ENCODE peak calls at places on chromosomes 7 and 10, in eight cellular contexts. One of them, this sample, is unnamed.

GRCh38 chr7:131159961-131160361 is 167.7 kb upstream of the MKLN1 start:
- DNase-seq in neural progenitor cell: no peak
- DNase-seq in fibroblast of lung: peak; percentile 66
- DNase-seq in RWPE1: no peak
- DNase-seq in A673: no peak
- DNase-seq in CD4-positive, alpha-beta T cell: no peak
- DNase-seq in tibial artery: no peak
- DNase-seq in HCT116: no peak
- DNase-seq in this sample: no peak

GRCh38 chr10:79454259-79454658 is 8.8 kb upstream of the ZCCHC24 start:
- DNase-seq in tibial artery: peak; percentile 62
- DNase-seq in neural progenitor cell: no peak
- DNase-seq in RWPE1: peak; percentile 82
- DNase-seq in fibroblast of lung: peak; percentile 94
- DNase-seq in A673: no peak
- DNase-seq in HCT116: no peak
- DNase-seq in CD4-positive, alpha-beta T cell: no peak
- DNase-seq in this sample: peak; percentile 40

GRCh38 chr7:10723832-10724231 is 249.8 kb upstream of the PHF14 start:
- DNase-seq in HCT116: no peak
- DNase-seq in A673: no peak
- DNase-seq in tibial artery: no peak
- DNase-seq in CD4-positive, alpha-beta T cell: no peak
- DNase-seq in neural progenitor cell: no peak
- DNase-seq in RWPE1: no peak
- DNase-seq in fibroblast of lung: no peak
- DNase-seq in this sample: no peak

GRCh38 chr7:66016131-66016461 is 34.1 kb upstream of the GUSB start:
- DNase-seq in CD4-positive, alpha-beta T cell: no peak
- DNase-seq in neural progenitor cell: no peak
- DNase-seq in RWPE1: peak; percentile 49
- DNase-seq in fibroblast of lung: no peak
- DNase-seq in HCT116: no peak
- DNase-seq in A673: no peak
- DNase-seq in tibial artery: no peak
- DNase-seq in this sample: peak; percentile 12

GRCh38 chr10:43287056-43288007 is 20.5 kb upstream of the RASGEF1A start:
- DNase-seq in neural progenitor cell: no peak
- DNase-seq in CD4-positive, alpha-beta T cell: peak; percentile 39
- DNase-seq in RWPE1: peak; percentile 79
- DNase-seq in tibial artery: no peak
- DNase-seq in HCT116: peak; percentile 66
- DNase-seq in fibroblast of lung: no peak
- DNase-seq in A673: no peak
- DNase-seq in this sample: peak; percentile 67

GRCh38 chr7:99562832-99563231 is 4.4 kb downstream of the ZNF655 start:
- DNase-seq in tibial artery: no peak
- DNase-seq in A673: peak; percentile 74
- DNase-seq in RWPE1: peak; percentile 98
- DNase-seq in HCT116: peak; percentile 96
- DNase-seq in fibroblast of lung: peak; percentile 98
- DNase-seq in CD4-positive, alpha-beta T cell: peak; percentile 20
- DNase-seq in neural progenitor cell: no peak
- DNase-seq in this sample: peak; percentile 88

GRCh38 chr10:124211921-124212320 is 118.5 kb upstream of the CHST15 start:
- DNase-seq in neural progenitor cell: no peak
- DNase-seq in tibial artery: no peak
- DNase-seq in fibroblast of lung: peak; percentile 30
- DNase-seq in RWPE1: no peak
- DNase-seq in HCT116: no peak
- DNase-seq in CD4-positive, alpha-beta T cell: no peak
- DNase-seq in A673: no peak
- DNase-seq in this sample: peak; percentile 46

GRCh38 chr10:77383861-77384553 is 253.6 kb downstream of the KCNMA1 start:
- DNase-seq in A673: no peak
- DNase-seq in HCT116: no peak
- DNase-seq in fibroblast of lung: no peak
- DNase-seq in neural progenitor cell: peak; percentile 53
- DNase-seq in RWPE1: no peak
- DNase-seq in CD4-positive, alpha-beta T cell: no peak
- DNase-seq in tibial artery: peak; percentile 55
- DNase-seq in this sample: no peak

GRCh38 chr7:134502463-134502862 is 24.9 kb upstream of the AKR1B10 start:
- DNase-seq in CD4-positive, alpha-beta T cell: no peak
- DNase-seq in fibroblast of lung: peak; percentile 84
- DNase-seq in HCT116: no peak
- DNase-seq in RWPE1: no peak
- DNase-seq in neural progenitor cell: no peak
- DNase-seq in tibial artery: peak; percentile 84
- DNase-seq in A673: no peak
- DNase-seq in this sample: no peak

GRCh38 chr7:128148676-128149075 is 92.4 kb upstream of the LEP start:
- DNase-seq in fibroblast of lung: no peak
- DNase-seq in neural progenitor cell: no peak
- DNase-seq in HCT116: no peak
- DNase-seq in A673: no peak
- DNase-seq in tibial artery: no peak
- DNase-seq in CD4-positive, alpha-beta T cell: no peak
- DNase-seq in RWPE1: no peak
- DNase-seq in this sample: no peak

GRCh38 chr7:24125765-24126164 is 158.2 kb upstream of the NPY start:
- DNase-seq in CD4-positive, alpha-beta T cell: no peak
- DNase-seq in A673: no peak
- DNase-seq in tibial artery: no peak
- DNase-seq in RWPE1: no peak
- DNase-seq in fibroblast of lung: no peak
- DNase-seq in neural progenitor cell: no peak
- DNase-seq in HCT116: no peak
- DNase-seq in this sample: no peak

GRCh38 chr7:55497521-55497920 is 74.8 kb downstream of the VOPP1 start:
- DNase-seq in tibial artery: no peak
- DNase-seq in neural progenitor cell: no peak
- DNase-seq in fibroblast of lung: no peak
- DNase-seq in RWPE1: no peak
- DNase-seq in CD4-positive, alpha-beta T cell: no peak
- DNase-seq in HCT116: no peak
- DNase-seq in A673: no peak
- DNase-seq in this sample: no peak

GRCh38 chr10:86506062-86506461 is 15.5 kb downstream of the WAPL start:
- DNase-seq in HCT116: no peak
- DNase-seq in fibroblast of lung: no peak
- DNase-seq in tibial artery: no peak
- DNase-seq in neural progenitor cell: no peak
- DNase-seq in A673: no peak
- DNase-seq in RWPE1: no peak
- DNase-seq in CD4-positive, alpha-beta T cell: no peak
- DNase-seq in this sample: no peak

GRCh38 chr10:113162960-113163359 is 212.9 kb downstream of the TCF7L2 start:
- DNase-seq in tibial artery: peak; percentile 59
- DNase-seq in neural progenitor cell: no peak
- DNase-seq in RWPE1: no peak
- DNase-seq in HCT116: no peak
- DNase-seq in CD4-positive, alpha-beta T cell: no peak
- DNase-seq in A673: no peak
- DNase-seq in fibroblast of lung: no peak
- DNase-seq in this sample: no peak

GRCh38 chr10:89369142-89370105 is 8.4 kb upstream of the IFIT1B start:
- DNase-seq in fibroblast of lung: peak; percentile 75
- DNase-seq in CD4-positive, alpha-beta T cell: no peak
- DNase-seq in neural progenitor cell: peak; percentile 29
- DNase-seq in HCT116: no peak
- DNase-seq in RWPE1: peak; percentile 49
- DNase-seq in A673: peak; percentile 62
- DNase-seq in tibial artery: no peak
- DNase-seq in this sample: no peak

GRCh38 chr10:127153166-127153565 is 43.2 kb downstream of the INSYN2A start:
- DNase-seq in A673: no peak
- DNase-seq in CD4-positive, alpha-beta T cell: no peak
- DNase-seq in fibroblast of lung: peak; percentile 85
- DNase-seq in RWPE1: no peak
- DNase-seq in tibial artery: no peak
- DNase-seq in HCT116: no peak
- DNase-seq in neural progenitor cell: no peak
- DNase-seq in this sample: no peak

GRCh38 chr7:2510909-2511768 is 8.4 kb upstream of the LFNG start:
- DNase-seq in neural progenitor cell: peak; percentile 47
- DNase-seq in HCT116: no peak
- DNase-seq in RWPE1: no peak
- DNase-seq in CD4-positive, alpha-beta T cell: peak; percentile 55
- DNase-seq in A673: no peak
- DNase-seq in tibial artery: no peak
- DNase-seq in fibroblast of lung: no peak
- DNase-seq in this sample: no peak

GRCh38 chr7:2513702-2514101 is 5.9 kb upstream of the LFNG start:
- DNase-seq in RWPE1: no peak
- DNase-seq in CD4-positive, alpha-beta T cell: no peak
- DNase-seq in A673: no peak
- DNase-seq in HCT116: no peak
- DNase-seq in tibial artery: no peak
- DNase-seq in fibroblast of lung: no peak
- DNase-seq in neural progenitor cell: no peak
- DNase-seq in this sample: no peak

GRCh38 chr7:2511769-2512168 is 7.8 kb upstream of the LFNG start:
- DNase-seq in neural progenitor cell: no peak
- DNase-seq in A673: no peak
- DNase-seq in HCT116: no peak
- DNase-seq in fibroblast of lung: no peak
- DNase-seq in tibial artery: no peak
- DNase-seq in CD4-positive, alpha-beta T cell: no peak
- DNase-seq in RWPE1: no peak
- DNase-seq in this sample: no peak

GRCh38 chr7:2512713-2513112 is 6.9 kb upstream of the LFNG start:
- DNase-seq in fibroblast of lung: no peak
- DNase-seq in neural progenitor cell: no peak
- DNase-seq in tibial artery: no peak
- DNase-seq in RWPE1: no peak
- DNase-seq in HCT116: no peak
- DNase-seq in A673: no peak
- DNase-seq in CD4-positive, alpha-beta T cell: no peak
- DNase-seq in this sample: no peak

GRCh38 chr7:2512179-2512644 is 7.4 kb upstream of the LFNG start:
- DNase-seq in A673: no peak
- DNase-seq in tibial artery: no peak
- DNase-seq in CD4-positive, alpha-beta T cell: no peak
- DNase-seq in RWPE1: no peak
- DNase-seq in HCT116: no peak
- DNase-seq in fibroblast of lung: no peak
- DNase-seq in neural progenitor cell: no peak
- DNase-seq in this sample: no peak
- H3K27ac ChIP-seq in A673: no peak overlapping the region
- H3K27ac ChIP-seq in tibial artery: no peak overlapping the region
- H3K27ac ChIP-seq in CD4-positive, alpha-beta T cell: peak overlapping the region; percentile 97
- H3K27ac ChIP-seq in RWPE1: peak overlapping the region; percentile 87
- H3K27ac ChIP-seq in HCT116: no peak overlapping the region
- H3K27ac ChIP-seq in fibroblast of lung: no peak overlapping the region
- H3K27ac ChIP-seq in neural progenitor cell: no peak overlapping the region
- H3K27ac ChIP-seq in this sample: no peak overlapping the region

GRCh38 chr7:92681633-92682032 is 91.4 kb upstream of the FAM133B start:
- DNase-seq in fibroblast of lung: no peak
- DNase-seq in HCT116: no peak
- DNase-seq in CD4-positive, alpha-beta T cell: no peak
- DNase-seq in neural progenitor cell: no peak
- DNase-seq in RWPE1: no peak
- DNase-seq in A673: no peak
- DNase-seq in tibial artery: no peak
- DNase-seq in this sample: no peak
- H3K27ac ChIP-seq in fibroblast of lung: no peak overlapping the region
- H3K27ac ChIP-seq in HCT116: no peak overlapping the region
- H3K27ac ChIP-seq in CD4-positive, alpha-beta T cell: no peak overlapping the region
- H3K27ac ChIP-seq in neural progenitor cell: no peak overlapping the region
- H3K27ac ChIP-seq in RWPE1: no peak overlapping the region
- H3K27ac ChIP-seq in A673: no peak overlapping the region
- H3K27ac ChIP-seq in tibial artery: no peak overlapping the region
- H3K27ac ChIP-seq in this sample: no peak overlapping the region

DNA sequence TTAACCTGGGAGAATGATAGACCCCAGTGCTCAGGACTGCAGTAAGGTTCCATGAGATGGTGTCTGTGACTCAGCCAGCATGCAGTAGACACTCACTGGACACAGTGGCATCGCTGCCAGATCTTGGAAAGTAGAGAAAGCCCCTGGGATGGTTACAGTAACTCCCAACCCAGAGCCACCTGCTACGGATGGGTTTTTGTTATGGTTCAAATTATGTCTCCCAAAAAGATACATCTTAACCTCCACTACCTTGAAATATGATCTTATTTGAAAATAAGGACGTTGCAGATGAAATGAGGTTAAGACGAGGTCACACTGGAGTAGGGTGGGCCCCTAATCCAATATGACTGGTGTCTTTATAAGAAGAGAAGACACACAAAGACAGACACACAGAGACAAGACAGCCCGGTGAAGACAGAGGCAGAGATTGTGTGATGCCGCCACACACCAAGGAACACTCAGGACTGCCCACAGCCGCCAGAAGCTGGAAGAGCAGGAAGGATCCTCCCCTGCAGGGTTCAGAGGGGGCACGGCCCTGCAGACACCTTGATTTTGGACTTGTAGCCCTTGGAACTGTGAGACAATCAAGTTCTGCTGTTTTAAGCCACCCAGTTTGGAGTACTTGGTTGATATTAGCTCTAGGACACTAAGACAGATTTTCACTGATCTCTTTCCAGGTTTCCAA is 72.2 kb upstream of the NANOS1 start:
- DNase-seq in neural progenitor cell: no peak
- DNase-seq in HCT116: no peak
- DNase-seq in A673: no peak
- DNase-seq in tibial artery: no peak
- DNase-seq in CD4-positive, alpha-beta T cell: no peak
- DNase-seq in RWPE1: no peak
- DNase-seq in fibroblast of lung: no peak
- DNase-seq in this sample: no peak
- H3K27ac ChIP-seq in neural progenitor cell: no peak overlapping the region
- H3K27ac ChIP-seq in HCT116: no peak overlapping the region
- H3K27ac ChIP-seq in A673: no peak overlapping the region
- H3K27ac ChIP-seq in tibial artery: no peak overlapping the region
- H3K27ac ChIP-seq in CD4-positive, alpha-beta T cell: no peak overlapping the region
- H3K27ac ChIP-seq in RWPE1: no peak overlapping the region
- H3K27ac ChIP-seq in fibroblast of lung: no peak overlapping the region
- H3K27ac ChIP-seq in this sample: no peak overlapping the region

DNA sequence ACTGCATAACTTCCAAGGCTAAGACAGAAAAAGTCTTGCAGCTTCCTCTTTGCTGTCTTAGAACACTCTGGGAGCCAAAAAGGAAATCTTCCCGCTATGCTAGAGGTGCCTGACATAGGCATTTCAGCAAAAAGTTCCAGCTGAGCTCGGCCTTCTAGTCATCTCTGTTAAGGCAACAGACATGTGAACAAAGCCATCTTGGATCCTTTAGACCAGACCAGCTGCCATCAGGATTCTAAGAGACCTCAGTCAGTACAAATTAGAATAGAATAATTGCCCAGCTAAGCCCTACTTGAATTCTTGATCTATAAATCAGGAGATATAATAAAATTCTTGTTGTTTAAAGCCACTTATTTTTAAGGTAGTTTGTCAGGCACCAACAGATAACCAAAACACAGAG is 16.3 kb upstream of the COL1A2 start:
- DNase-seq in A673: no peak
- DNase-seq in HCT116: no peak
- DNase-seq in fibroblast of lung: no peak
- DNase-seq in neural progenitor cell: no peak
- DNase-seq in RWPE1: no peak
- DNase-seq in tibial artery: no peak
- DNase-seq in CD4-positive, alpha-beta T cell: no peak
- DNase-seq in this sample: no peak
- H3K27ac ChIP-seq in A673: no peak overlapping the region
- H3K27ac ChIP-seq in HCT116: no peak overlapping the region
- H3K27ac ChIP-seq in fibroblast of lung: no peak overlapping the region
- H3K27ac ChIP-seq in neural progenitor cell: no peak overlapping the region
- H3K27ac ChIP-seq in RWPE1: no peak overlapping the region
- H3K27ac ChIP-seq in tibial artery: no peak overlapping the region
- H3K27ac ChIP-seq in CD4-positive, alpha-beta T cell: no peak overlapping the region
- H3K27ac ChIP-seq in this sample: no peak overlapping the region